ENCODE peak calls at places on chromosomes 1 and 21, in six cellular contexts. Y is cardiac muscle cell; C is pancreas; I is CD8-positive, alpha-beta memory T cell; Q is mesendoderm; J is heart right ventricle. S is an unnamed sample. For H3K4me1, the result is how much of the 10 kb centered on the place peaks cover.

GRCh38 chr1:77197351-77197750 is 21.9 kb downstream of the PIGK start:
- DNase-seq in Y (no peak), C (no peak), I (no peak), Q (no peak), J (no peak), S (no peak)

GRCh38 chr1:189500777-189501176 is 976.9 kb downstream of the BRINP3 start:
- DNase-seq in Y (no peak), C (no peak), I (no peak), Q (no peak), J (no peak), S (no peak)

GRCh38 chr1:233791750-233792149 is 112.7 kb upstream of the SLC35F3 start:
- DNase-seq in Y (no peak), C (no peak), I (no peak), Q (no peak), J (no peak), S (no peak)

GRCh38 chr1:42940851-42941639 is 17.6 kb downstream of the SLC2A1 start:
- DNase-seq in Y (peak), C (no peak), I (no peak), Q (peak), J (no peak), S (no peak)

GRCh38 chr1:116429821-116430374 is 56.9 kb downstream of the ATP1A1 start:
- DNase-seq in Y (no peak), C (no peak), I (no peak), Q (no peak), J (no peak), S (no peak)

GRCh38 chr1:32250893-32251716 is at the start of gene LCK:
- DNase-seq in Y (no peak), C (no peak), I (no peak), Q (no peak), J (peak), S (peak)

GRCh38 chr1:107139833-107140702 is 771 bp upstream of the NTNG1 start:
- DNase-seq in Y (peak), C (peak), I (no peak), Q (peak), J (no peak), S (no peak)

GRCh38 chr1:109213345-109213823 is 334 bp upstream of the SARS1 start:
- DNase-seq in Y (no peak), C (no peak), I (no peak), Q (no peak), J (no peak), S (no peak)

GRCh38 chr1:42152119-42152518 is 1.1 kb upstream of the GUCA2B start:
- DNase-seq in Y (no peak), C (peak), I (no peak), Q (no peak), J (no peak), S (peak)

GRCh38 chr1:219310181-219310728 is 136.6 kb downstream of the LYPLAL1 start:
- DNase-seq in Y (no peak), C (no peak), I (no peak), Q (no peak), J (no peak), S (no peak)

GRCh38 chr1:2989185-2989584 is 32.1 kb upstream of the ACTRT2 start:
- DNase-seq in Y (no peak), C (no peak), I (no peak), Q (no peak), J (no peak), S (no peak)

GRCh38 chr21:42414928-42415769 is 11.4 kb downstream of the UBASH3A start:
- DNase-seq in Y (peak), C (no peak), I (peak), Q (peak), J (no peak), S (no peak)

GRCh38 chr1:113278777-113279176 is 111.5 kb upstream of the MAGI3 start:
- DNase-seq in Y (no peak), C (no peak), I (no peak), Q (no peak), J (no peak), S (no peak)

GRCh38 chr1:115430717-115431116 is 92.7 kb upstream of the NGF start:
- DNase-seq in Y (peak), C (no peak), I (no peak), Q (peak), J (no peak), S (no peak)

GRCh38 chr1:90246069-90246468 is 251.2 kb downstream of the ZNF326 start:
- DNase-seq in Y (no peak), C (no peak), I (no peak), Q (no peak), J (no peak), S (no peak)

GRCh38 chr1:2194898-2195673 is 514 bp upstream of the FAAP20 start:
- DNase-seq in Y (peak), C (peak), I (peak), Q (peak), J (peak), S (peak)

GRCh38 chr1:106517218-106517617 is 539.3 kb upstream of the PRMT6 start:
- DNase-seq in Y (no peak), C (no peak), I (no peak), Q (peak), J (no peak), S (no peak)

GRCh38 chr1:200263203-200263602 is 146.6 kb downstream of the ZNF281 start:
- DNase-seq in Y (no peak), C (no peak), I (no peak), Q (no peak), J (no peak), S (no peak)

GRCh38 chr1:166253076-166253779 is 86.4 kb upstream of the FAM78B start:
- DNase-seq in Y (no peak), C (no peak), I (no peak), Q (no peak), J (no peak), S (no peak)
- H3K4me1 ChIP-seq in Y (under half), C (under half), I (under half), Q (under half), J (under half), S (under half)

DNA sequence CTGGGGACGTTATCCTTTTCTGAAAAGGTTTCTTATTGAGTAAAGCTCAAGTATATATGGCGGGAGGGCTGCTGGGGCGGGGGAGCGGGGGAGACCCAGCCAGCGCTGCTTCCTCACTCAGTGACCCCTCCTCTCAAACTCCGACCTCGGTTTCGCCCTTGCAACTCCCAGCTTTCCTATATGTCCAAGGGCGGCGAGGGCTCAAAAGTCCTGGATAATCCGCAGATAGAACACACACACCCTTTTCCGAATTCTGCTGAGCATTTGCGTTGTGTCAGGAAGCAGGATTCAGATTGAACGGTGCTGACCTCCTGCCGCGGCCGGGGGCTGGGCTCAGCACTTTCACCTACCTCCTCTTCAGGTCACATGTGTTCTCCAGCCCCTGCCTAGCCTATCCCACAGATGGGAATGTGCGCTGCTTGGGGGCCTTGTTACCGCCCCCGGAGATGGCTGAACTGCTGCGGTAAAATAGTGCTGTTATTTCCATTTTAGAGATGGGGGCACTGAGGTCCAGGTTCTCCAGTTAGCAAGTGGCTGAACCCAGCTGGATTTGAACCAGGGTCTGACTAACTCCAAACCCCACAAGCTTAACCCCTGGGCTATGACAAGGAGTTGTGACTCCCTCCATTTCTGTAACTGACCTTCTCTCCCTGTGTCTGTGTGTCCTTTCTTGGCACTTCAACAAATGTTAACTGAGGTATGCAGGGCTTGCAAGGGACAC is 795 bp upstream of the AHDC1 start:
- DNase-seq in Y (no peak), C (no peak), I (no peak), Q (peak), J (no peak), S (no peak)
- H3K4me1 ChIP-seq in Y (under half), C (under half), I (half or more), Q (under half), J (under half), S (under half)

DNA sequence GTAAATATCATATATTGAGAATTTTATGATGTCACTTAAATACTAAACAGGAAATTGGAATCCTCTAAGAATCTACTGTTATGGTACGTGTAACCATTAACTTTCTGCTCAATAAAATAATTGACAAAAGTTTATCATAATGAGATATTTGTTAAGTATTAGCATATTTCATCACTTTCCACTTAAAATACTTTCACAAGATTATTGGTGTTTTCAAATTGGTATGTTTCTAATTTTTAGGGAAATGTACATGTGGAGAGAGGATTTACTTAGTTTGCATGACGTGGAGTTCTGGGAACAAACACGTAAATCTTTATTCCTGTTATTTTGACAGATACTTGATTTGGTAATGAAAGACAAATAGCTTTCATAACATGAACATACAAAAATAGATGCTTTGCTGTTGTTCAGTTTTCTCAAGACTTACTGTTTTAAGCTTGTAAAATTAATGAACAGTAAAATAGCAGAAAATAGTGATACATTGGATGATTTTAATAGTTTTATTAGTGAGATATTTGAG is 1.6 kb downstream of the SRSF11 start:
- DNase-seq in Y (no peak), C (no peak), I (no peak), Q (no peak), J (no peak), S (no peak)
- H3K4me1 ChIP-seq in Y (under half), C (under half), I (half or more), Q (under half), J (under half), S (under half)

GRCh38 chr1:33434363-33434750 is 3.5 kb upstream of the PHC2 start:
- DNase-seq in Y (no peak), C (no peak), I (no peak), Q (no peak), J (no peak), S (no peak)
- H3K4me1 ChIP-seq in Y (under half), C (under half), I (under half), Q (under half), J (under half), S (under half)